ENCODE peak calls at places on chromosomes 16 and 17, in six cellular contexts. C is aorta; T is HAP-1; V is left ventricle myocardium inferior; K is upper lobe of right lung; X is CD8-positive, alpha-beta T cell. G is an unnamed sample. For H3K36me3, the result is how much of the 10 kb centered on the place peaks cover.

GRCh38 chr17:8125196-8125946 is 1.5 kb upstream of the HES7 start:
- DNase-seq in K (peak), C (peak), T (peak), V (peak), X (peak), G (peak)

GRCh38 chr16:74627506-74628220 is 20.7 kb upstream of the GLG1 start:
- DNase-seq in T (no peak), C (no peak), X (no peak), V (no peak), K (no peak), G (peak)

GRCh38 chr16:75456971-75457370 is 7.5 kb downstream of the TMEM170A start:
- DNase-seq in K (peak), V (no peak), X (no peak), C (no peak), T (no peak), G (no peak)

GRCh38 chr17:27296427-27296979 is 2.6 kb downstream of the WSB1 start:
- DNase-seq in T (no peak), C (no peak), V (no peak), K (no peak), X (no peak), G (no peak)

GRCh38 chr17:57946798-57947358 is 8.3 kb downstream of the CUEDC1 start:
- DNase-seq in V (no peak), X (peak), C (peak), K (peak), T (no peak), G (no peak)

GRCh38 chr16:87540072-87540976 is 47.5 kb upstream of the ZCCHC14 start:
- DNase-seq in T (no peak), V (no peak), X (no peak), K (no peak), C (peak), G (no peak)

GRCh38 chr16:87216148-87216823 is 100.9 kb downstream of the C16orf95 start:
- DNase-seq in V (no peak), C (no peak), T (no peak), X (no peak), K (peak), G (peak)

GRCh38 chr17:52106638-52107261 is 51.8 kb downstream of the CA10 start:
- DNase-seq in T (peak), V (no peak), C (no peak), X (peak), K (no peak), G (peak)

GRCh38 chr17:81365148-81365600 is 30.1 kb upstream of the BAHCC1 start:
- DNase-seq in X (no peak), K (peak), C (peak), V (no peak), T (no peak), G (no peak)

GRCh38 chr16:56547120-56547948 is 17.5 kb upstream of the MT4 start:
- DNase-seq in X (no peak), V (no peak), T (peak), C (no peak), K (no peak), G (no peak)
- H3K36me3 ChIP-seq in X (under half), V (under half), T (under half), C (under half), K (under half), G (under half)

GRCh38 chr17:42337442-42337841 is 49.1 kb downstream of the STAT5A start:
- DNase-seq in V (no peak), C (peak), K (no peak), X (peak), T (no peak), G (no peak)
- H3K36me3 ChIP-seq in V (half or more), C (under half), K (half or more), X (under half), T (under half), G (under half)

GRCh38 chr17:37592291-37592690 is 16.9 kb downstream of the SYNRG start:
- DNase-seq in V (no peak), X (no peak), T (no peak), K (no peak), C (no peak), G (no peak)
- H3K36me3 ChIP-seq in V (half or more), X (under half), T (under half), K (half or more), C (under half), G (under half)

GRCh38 chr17:35011671-35012216 is 31.4 kb downstream of the LIG3 start:
- DNase-seq in C (no peak), X (no peak), T (no peak), K (no peak), V (no peak), G (no peak)
- H3K36me3 ChIP-seq in C (under half), X (under half), T (under half), K (half or more), V (half or more), G (under half)

DNA sequence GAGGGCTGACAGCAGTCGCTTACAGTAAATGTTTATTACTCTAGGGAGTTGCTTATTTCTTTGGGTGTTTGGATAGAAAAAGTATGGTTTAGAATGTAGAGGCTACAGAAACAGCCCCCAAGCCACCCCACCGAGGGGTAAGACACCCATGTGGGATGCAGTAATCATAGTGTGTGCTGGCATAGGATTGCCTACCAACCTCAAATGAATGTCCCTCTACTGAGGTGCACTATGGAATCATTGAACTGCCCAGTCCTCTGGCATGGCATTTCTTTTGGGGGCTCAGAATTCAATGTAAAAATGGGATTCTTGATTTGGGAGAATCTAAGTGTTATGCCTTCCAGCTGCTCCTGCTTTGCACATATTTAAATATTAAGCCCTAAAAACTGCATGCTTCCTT is 46.8 kb downstream of the ZNF267 start:
- DNase-seq in K (no peak), X (no peak), V (no peak), C (no peak), T (no peak), G (no peak)
- H3K36me3 ChIP-seq in K (under half), X (under half), V (under half), C (under half), T (under half), G (under half)

DNA sequence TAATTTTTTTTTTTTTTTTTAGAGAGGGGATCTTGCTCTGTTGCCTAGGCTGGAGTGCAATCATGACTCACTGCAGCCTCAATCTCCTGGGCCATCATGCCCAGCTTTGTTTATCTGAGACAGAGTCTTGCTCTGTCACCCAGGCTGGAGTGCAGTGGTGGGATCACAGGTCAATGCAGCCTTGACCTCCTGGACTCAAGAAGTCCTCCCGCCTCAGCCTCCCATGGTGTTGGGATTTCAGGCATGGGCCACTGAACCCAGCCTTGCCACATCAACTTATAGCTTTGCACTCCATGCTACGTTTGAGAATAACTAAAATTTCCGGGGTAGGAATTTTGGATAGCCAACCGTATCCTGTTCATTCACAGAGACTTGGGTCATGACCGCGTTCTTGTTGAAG is 30.6 kb downstream of the RNF213 start:
- DNase-seq in C (no peak), X (no peak), T (no peak), V (peak), K (peak), G (no peak)
- H3K36me3 ChIP-seq in C (under half), X (half or more), T (under half), V (half or more), K (half or more), G (half or more)

G was measured in tibial nerve.